ENCODE peak calls at places on chromosomes 16 and 17, in ten cellular contexts. M, J, A, X, L, V, Q, D, I and W are unnamed samples.

GRCh38 chr17:27533874-27534815 is 77.9 kb downstream of the KSR1 start:
- DNase-seq in M (no peak), J (peak; percentile 34), A (no peak), X (no peak), L (no peak), V (peak; percentile 98), Q (no peak), D (no peak), I (no peak), W (peak; percentile 61)

GRCh38 chr17:31389673-31390381 is 1.6 kb upstream of the RAB11FIP4 start:
- DNase-seq in M (no peak), J (no peak), A (no peak), X (no peak), L (no peak), V (no peak), Q (no peak), D (no peak), I (no peak), W (no peak)

GRCh38 chr16:14492614-14493013 is 137.4 kb downstream of the PARN start:
- DNase-seq in M (no peak), J (no peak), A (no peak), X (no peak), L (no peak), V (no peak), Q (no peak), D (no peak), I (no peak), W (no peak)

GRCh38 chr17:63587770-63588169 is 12.9 kb upstream of the TACO1 start:
- DNase-seq in M (no peak), J (no peak), A (no peak), X (no peak), L (no peak), V (no peak), Q (no peak), D (no peak), I (no peak), W (peak; percentile 37)

GRCh38 chr17:62616993-62617893 is 10.2 kb upstream of the MRC2 start:
- DNase-seq in M (no peak), J (no peak), A (no peak), X (no peak), L (no peak), V (peak; percentile 26), Q (no peak), D (no peak), I (no peak), W (no peak)

GRCh38 chr17:62860962-62861873 is 53.1 kb upstream of the MARCHF10 start:
- DNase-seq in M (no peak), J (peak; percentile 79), A (no peak), X (no peak), L (peak; percentile 24), V (peak; percentile 62), Q (no peak), D (no peak), I (no peak), W (peak; percentile 71)

GRCh38 chr17:28783161-28783560 is 39.4 kb downstream of the TRAF4 start:
- DNase-seq in M (no peak), J (no peak), A (no peak), X (no peak), L (no peak), V (no peak), Q (no peak), D (no peak), I (no peak), W (no peak)

GRCh38 chr16:60485877-60486489 is 1550.3 kb downstream of the CDH8 start:
- DNase-seq in M (no peak), J (no peak), A (no peak), X (no peak), L (no peak), V (no peak), Q (no peak), D (no peak), I (no peak), W (no peak)

GRCh38 chr16:9362050-9362449 is 270.6 kb downstream of the HAPSTR1 start:
- DNase-seq in M (no peak), J (no peak), A (no peak), X (no peak), L (no peak), V (no peak), Q (no peak), D (no peak), I (no peak), W (no peak)

GRCh38 chr17:39927928-39928867 is 666 bp downstream of the LRRC3C start:
- DNase-seq in M (peak; percentile 62), J (peak; percentile 15), A (no peak), X (peak; percentile 71), L (peak; percentile 54), V (peak; percentile 23), Q (no peak), D (peak; percentile 51), I (no peak), W (no peak)

GRCh38 chr16:29974291-29975133 is 844 bp downstream of the TAOK2 start:
- DNase-seq in M (peak; percentile 71), J (peak; percentile 32), A (no peak), X (peak; percentile 59), L (peak; percentile 27), V (peak; percentile 23), Q (no peak), D (no peak), I (no peak), W (no peak)

GRCh38 chr17:38602453-38602852 is 3.3 kb downstream of the SRCIN1 start:
- DNase-seq in M (no peak), J (no peak), A (no peak), X (no peak), L (no peak), V (no peak), Q (no peak), D (no peak), I (no peak), W (no peak)

GRCh38 chr17:38600416-38600815 is 5.3 kb downstream of the SRCIN1 start:
- DNase-seq in M (no peak), J (no peak), A (no peak), X (no peak), L (no peak), V (no peak), Q (no peak), D (no peak), I (no peak), W (no peak)

GRCh38 chr17:38602862-38603785 is 2.6 kb downstream of the SRCIN1 start:
- DNase-seq in M (no peak), J (no peak), A (no peak), X (no peak), L (no peak), V (no peak), Q (no peak), D (no peak), I (no peak), W (no peak)

GRCh38 chr17:38600906-38601305 is 4.8 kb downstream of the SRCIN1 start:
- DNase-seq in M (no peak), J (no peak), A (no peak), X (no peak), L (peak; percentile 66), V (no peak), Q (no peak), D (no peak), I (no peak), W (no peak)

GRCh38 chr17:38601539-38602351 is 4.0 kb downstream of the SRCIN1 start:
- DNase-seq in M (no peak), J (no peak), A (no peak), X (no peak), L (peak; percentile 82), V (no peak), Q (no peak), D (no peak), I (no peak), W (no peak)
- H3K4me3 ChIP-seq in M (no peak overlapping the region), J (no peak overlapping the region), A (no peak overlapping the region), X (no peak overlapping the region), L (no peak overlapping the region), V (no peak overlapping the region), Q (no peak overlapping the region), D (no peak overlapping the region), I (peak overlapping the region; percentile 19), W (no peak overlapping the region)

DNA sequence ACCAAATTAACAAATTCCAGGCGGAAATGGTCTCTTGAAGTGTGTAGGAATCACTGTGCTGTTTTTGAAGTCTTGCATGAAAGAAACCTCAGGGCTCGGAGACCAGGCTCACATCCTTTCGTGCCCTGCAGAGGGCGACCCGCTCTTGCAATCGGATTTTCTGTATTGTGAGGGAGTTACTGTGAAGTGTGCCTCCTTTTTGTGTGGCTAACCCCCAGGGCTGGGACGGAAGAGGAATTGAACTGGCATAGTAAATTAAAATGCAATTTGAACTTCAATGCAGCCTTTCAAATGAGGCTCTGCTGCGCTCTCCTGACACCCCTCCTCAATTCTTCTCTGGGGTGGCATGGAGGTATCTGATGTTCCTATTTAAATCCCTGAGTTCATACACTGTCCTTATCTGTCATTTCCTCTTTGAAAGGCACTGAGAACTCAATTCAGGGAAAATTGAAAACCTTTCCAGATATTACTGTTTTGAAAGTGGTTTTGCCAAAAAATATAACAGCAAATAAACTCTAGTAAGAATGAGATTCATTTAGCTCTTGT is 51.5 kb upstream of the MGAT5B start:
- DNase-seq in M (no peak), J (peak; percentile 40), A (no peak), X (no peak), L (peak; percentile 57), V (peak; percentile 35), Q (peak; percentile 47), D (peak; percentile 11), I (peak; percentile 71), W (peak; percentile 34)
- TF ChIP-seq CTCF in M (peak; percentile 55), J (peak; percentile 60), A (peak; percentile 31), X (peak; percentile 60), L (peak; percentile 58), V (peak; percentile 68), Q (peak; percentile 76), D (no peak), I (peak; percentile 61), W (peak; percentile 58)

GRCh38 chr17:17685775-17686291 is 4.6 kb downstream of the RAI1 start:
- DNase-seq in M (no peak), J (peak; percentile 94), A (no peak), X (peak; percentile 78), L (peak; percentile 70), V (peak; percentile 81), Q (no peak), D (peak; percentile 43), I (no peak), W (peak; percentile 93)
- H3K27me3 ChIP-seq in M (no peaks in the 10 kb centered on the region), J (no peaks in the 10 kb centered on the region), A (no peaks in the 10 kb centered on the region), X (no peaks in the 10 kb centered on the region), L (no peaks in the 10 kb centered on the region), V (no peaks in the 10 kb centered on the region), Q (no peaks in the 10 kb centered on the region), D (no peaks in the 10 kb centered on the region), I (no peaks in the 10 kb centered on the region), W (no peaks in the 10 kb centered on the region)

GRCh38 chr17:42139093-42139492 is 15.7 kb downstream of the RAB5C start:
- DNase-seq in M (no peak), J (no peak), A (no peak), X (no peak), L (no peak), V (no peak), Q (no peak), D (no peak), I (no peak), W (no peak)

GRCh38 chr17:42133461-42134041 is 10.9 kb downstream of the HSPB9 start:
- DNase-seq in M (no peak), J (no peak), A (no peak), X (no peak), L (no peak), V (no peak), Q (peak; percentile 27), D (peak; percentile 63), I (no peak), W (peak; percentile 27)

GRCh38 chr17:42135664-42136653 is 13.4 kb downstream of the HSPB9 start:
- DNase-seq in M (peak; percentile 79), J (peak; percentile 74), A (no peak), X (peak; percentile 90), L (peak; percentile 87), V (peak; percentile 73), Q (no peak), D (peak; percentile 91), I (no peak), W (peak; percentile 88)

GRCh38 chr17:42135151-42135550 is 12.5 kb downstream of the HSPB9 start:
- DNase-seq in M (no peak), J (no peak), A (no peak), X (no peak), L (no peak), V (no peak), Q (no peak), D (no peak), I (no peak), W (no peak)

GRCh38 chr17:42136654-42137051 is 14.0 kb downstream of the HSPB9 start:
- DNase-seq in M (no peak), J (no peak), A (no peak), X (no peak), L (no peak), V (no peak), Q (no peak), D (no peak), I (no peak), W (no peak)
- H3K4me3 ChIP-seq in M (peak overlapping the region; percentile 8), J (no peak overlapping the region), A (no peak overlapping the region), X (peak overlapping the region; percentile 35), L (no peak overlapping the region), V (no peak overlapping the region), Q (no peak overlapping the region), D (peak overlapping the region; percentile 11), I (no peak overlapping the region), W (no peak overlapping the region)